ENCODE peak calls at places on chromosomes 11 and 22, in seven cellular contexts. U is activated CD4-positive, alpha-beta T cell treated with anti-CD3 and anti-CD28 coated beads, Interleukin-2, amount 10 ng/mL, durations not matched to agents 7 days and 5 days; G is fibroblast of mammary gland; T is GM06990; S is activated effector memory CD4-positive, alpha-beta T cell treated with anti-CD3 and anti-CD28 coated beads, Interleukin-2, amount 50 U/mL, for 16 hours; M is T-helper 2 cell; Y is non-pigmented ciliary epithelial cell. R is an unnamed sample.

GRCh38 chr11:65611028-65611757 is 2.8 kb downstream of the MAP3K11 start:
- DNase-seq in U (no peak), G (no peak), T (no peak), S (no peak), M (no peak), Y (no peak), R (no peak)

GRCh38 chr22:34781676-34782075 is 284.3 kb upstream of the ISX start:
- DNase-seq in U (no peak), G (no peak), T (no peak), S (no peak), M (no peak), Y (no peak), R (peak)

GRCh38 chr11:135027461-135027860 is 615.4 kb upstream of the B3GAT1 start:
- DNase-seq in U (peak), G (peak), T (no peak), S (no peak), M (peak), Y (no peak), R (peak)

GRCh38 chr11:114399903-114400221 is 449 bp downstream of the C11orf71 start:
- DNase-seq in U (no peak), G (no peak), T (no peak), S (no peak), M (no peak), Y (no peak), R (no peak)

GRCh38 chr11:110076388-110076965 is 16.7 kb upstream of the ZC3H12C start:
- DNase-seq in U (no peak), G (peak), T (no peak), S (no peak), M (peak), Y (no peak), R (peak)

GRCh38 chr11:75195164-75195962 is 44.5 kb downstream of the SLCO2B1 start:
- DNase-seq in U (no peak), G (no peak), T (no peak), S (peak), M (no peak), Y (no peak), R (no peak)

GRCh38 chr11:119100960-119101349 is 698 bp downstream of the DPAGT1 start:
- DNase-seq in U (no peak), G (no peak), T (no peak), S (no peak), M (no peak), Y (no peak), R (no peak)

GRCh38 chr22:40797427-40797826 is 21.7 kb downstream of the SLC25A17 start:
- DNase-seq in U (no peak), G (peak), T (no peak), S (no peak), M (no peak), Y (no peak), R (peak)

GRCh38 chr11:14189874-14190273 is 169.1 kb downstream of the RRAS2 start:
- DNase-seq in U (no peak), G (peak), T (no peak), S (no peak), M (no peak), Y (no peak), R (no peak)

GRCh38 chr11:10454902-10455631 is at the start of gene AMPD3:
- DNase-seq in U (no peak), G (peak), T (no peak), S (no peak), M (no peak), Y (peak), R (peak)

GRCh38 chr11:113664069-113664980 is 41.8 kb downstream of the TMPRSS5 start:
- DNase-seq in U (no peak), G (peak), T (no peak), S (no peak), M (no peak), Y (peak), R (peak)

GRCh38 chr11:10657308-10658271 is 36.0 kb downstream of the IRAG1 start:
- DNase-seq in U (no peak), G (peak), T (peak), S (no peak), M (no peak), Y (peak), R (peak)

GRCh38 chr11:36077886-36078685 is 134.2 kb downstream of the LDLRAD3 start:
- DNase-seq in U (no peak), G (peak), T (no peak), S (no peak), M (no peak), Y (no peak), R (peak)

GRCh38 chr11:121553806-121554205 is 101.0 kb upstream of the SORL1-AS1 start:
- DNase-seq in U (no peak), G (peak), T (no peak), S (no peak), M (no peak), Y (no peak), R (no peak)

GRCh38 chr11:44681698-44682097 is 45.1 kb upstream of the TSPAN18 start:
- DNase-seq in U (no peak), G (peak), T (no peak), S (no peak), M (no peak), Y (peak), R (peak)

GRCh38 chr11:32266611-32267010 is 168.7 kb downstream of the WT1 start:
- DNase-seq in U (no peak), G (no peak), T (no peak), S (no peak), M (no peak), Y (no peak), R (no peak)

GRCh38 chr11:63560506-63561179 is 2.5 kb downstream of the PLAAT2 start:
- DNase-seq in U (no peak), G (no peak), T (no peak), S (no peak), M (peak), Y (no peak), R (no peak)

GRCh38 chr11:77211594-77212251 is 83.7 kb downstream of the MYO7A start:
- DNase-seq in U (no peak), G (no peak), T (no peak), S (no peak), M (no peak), Y (no peak), R (no peak)

GRCh38 chr11:43788394-43788793 is 92.2 kb upstream of the ALKBH3 start:
- DNase-seq in U (no peak), G (no peak), T (no peak), S (no peak), M (no peak), Y (no peak), R (no peak)

GRCh38 chr11:56700919-56701485 is 2.1 kb downstream of the OR9G1 start:
- DNase-seq in U (no peak), G (no peak), T (no peak), S (no peak), M (no peak), Y (no peak), R (no peak)

GRCh38 chr22:39215430-39216142 is 29.2 kb downstream of the PDGFB start:
- DNase-seq in U (peak), G (no peak), T (no peak), S (peak), M (no peak), Y (no peak), R (no peak)

GRCh38 chr11:66889974-66890373 is 33.1 kb downstream of the LRFN4 start:
- DNase-seq in U (no peak), G (no peak), T (no peak), S (no peak), M (no peak), Y (no peak), R (no peak)

R was measured in RPMI7951.